ENCODE peak calls at places on chromosomes 16 and 17, in eight cellular contexts. One of them, this sample, is unnamed.

GRCh38 chr17:2803971-2804370 is 7.7 kb downstream of the RAP1GAP2 start:
- DNase-seq in NCI-H1105 treated with DMSO at 0.1 percent for 48 hours: no peak
- DNase-seq in stimulated activated naive CD8-positive, alpha-beta T cell treated with anti-CD3 and anti-CD28 coated beads, Interleukin-15, Interleukin-2, amounts not matched to agents 100 U/mL and 50 U/mL, for 24 hours: no peak
- DNase-seq in GM18507: no peak
- DNase-seq in aorta: no peak
- DNase-seq in K562: no peak
- DNase-seq in hypothalamus: no peak
- DNase-seq in activated CD4-positive, alpha-beta T cell treated with anti-CD3 and anti-CD28 coated beads, Interleukin-2, amount 10 ng/mL, durations not matched to agents 24 days and 14 days: no peak
- DNase-seq in this sample: no peak

GRCh38 chr17:29622337-29623282 is at the start of gene CORO6:
- DNase-seq in activated CD4-positive, alpha-beta T cell treated with anti-CD3 and anti-CD28 coated beads, Interleukin-2, amount 10 ng/mL, durations not matched to agents 24 days and 14 days: peak; percentile 90
- DNase-seq in aorta: no peak
- DNase-seq in stimulated activated naive CD8-positive, alpha-beta T cell treated with anti-CD3 and anti-CD28 coated beads, Interleukin-15, Interleukin-2, amounts not matched to agents 100 U/mL and 50 U/mL, for 24 hours: peak; percentile 83
- DNase-seq in hypothalamus: peak; percentile 36
- DNase-seq in NCI-H1105 treated with DMSO at 0.1 percent for 48 hours: peak; percentile 20
- DNase-seq in GM18507: no peak
- DNase-seq in K562: peak; percentile 93
- DNase-seq in this sample: peak; percentile 72

GRCh38 chr17:56284501-56284900 is 131.2 kb downstream of the ANKFN1 start:
- DNase-seq in stimulated activated naive CD8-positive, alpha-beta T cell treated with anti-CD3 and anti-CD28 coated beads, Interleukin-15, Interleukin-2, amounts not matched to agents 100 U/mL and 50 U/mL, for 24 hours: no peak
- DNase-seq in NCI-H1105 treated with DMSO at 0.1 percent for 48 hours: no peak
- DNase-seq in aorta: no peak
- DNase-seq in K562: no peak
- DNase-seq in hypothalamus: no peak
- DNase-seq in GM18507: no peak
- DNase-seq in activated CD4-positive, alpha-beta T cell treated with anti-CD3 and anti-CD28 coated beads, Interleukin-2, amount 10 ng/mL, durations not matched to agents 24 days and 14 days: no peak
- DNase-seq in this sample: no peak

GRCh38 chr17:40564883-40565744 is at the start of gene CCR7:
- DNase-seq in activated CD4-positive, alpha-beta T cell treated with anti-CD3 and anti-CD28 coated beads, Interleukin-2, amount 10 ng/mL, durations not matched to agents 24 days and 14 days: peak; percentile 93
- DNase-seq in K562: peak; percentile 51
- DNase-seq in hypothalamus: no peak
- DNase-seq in NCI-H1105 treated with DMSO at 0.1 percent for 48 hours: no peak
- DNase-seq in stimulated activated naive CD8-positive, alpha-beta T cell treated with anti-CD3 and anti-CD28 coated beads, Interleukin-15, Interleukin-2, amounts not matched to agents 100 U/mL and 50 U/mL, for 24 hours: peak; percentile 89
- DNase-seq in aorta: no peak
- DNase-seq in GM18507: no peak
- DNase-seq in this sample: no peak

GRCh38 chr17:17084941-17085340 is 42.7 kb downstream of the MPRIP start:
- DNase-seq in aorta: no peak
- DNase-seq in hypothalamus: no peak
- DNase-seq in NCI-H1105 treated with DMSO at 0.1 percent for 48 hours: no peak
- DNase-seq in K562: no peak
- DNase-seq in activated CD4-positive, alpha-beta T cell treated with anti-CD3 and anti-CD28 coated beads, Interleukin-2, amount 10 ng/mL, durations not matched to agents 24 days and 14 days: no peak
- DNase-seq in stimulated activated naive CD8-positive, alpha-beta T cell treated with anti-CD3 and anti-CD28 coated beads, Interleukin-15, Interleukin-2, amounts not matched to agents 100 U/mL and 50 U/mL, for 24 hours: no peak
- DNase-seq in GM18507: no peak
- DNase-seq in this sample: no peak

GRCh38 chr17:57422574-57423164 is 166.3 kb downstream of the MSI2 start:
- DNase-seq in stimulated activated naive CD8-positive, alpha-beta T cell treated with anti-CD3 and anti-CD28 coated beads, Interleukin-15, Interleukin-2, amounts not matched to agents 100 U/mL and 50 U/mL, for 24 hours: peak; percentile 33
- DNase-seq in activated CD4-positive, alpha-beta T cell treated with anti-CD3 and anti-CD28 coated beads, Interleukin-2, amount 10 ng/mL, durations not matched to agents 24 days and 14 days: no peak
- DNase-seq in NCI-H1105 treated with DMSO at 0.1 percent for 48 hours: no peak
- DNase-seq in hypothalamus: no peak
- DNase-seq in GM18507: no peak
- DNase-seq in aorta: peak; percentile 59
- DNase-seq in K562: no peak
- DNase-seq in this sample: no peak

GRCh38 chr17:55842405-55843158 is 91.7 kb downstream of the PCTP start:
- DNase-seq in K562: no peak
- DNase-seq in NCI-H1105 treated with DMSO at 0.1 percent for 48 hours: no peak
- DNase-seq in aorta: no peak
- DNase-seq in GM18507: no peak
- DNase-seq in stimulated activated naive CD8-positive, alpha-beta T cell treated with anti-CD3 and anti-CD28 coated beads, Interleukin-15, Interleukin-2, amounts not matched to agents 100 U/mL and 50 U/mL, for 24 hours: no peak
- DNase-seq in hypothalamus: no peak
- DNase-seq in activated CD4-positive, alpha-beta T cell treated with anti-CD3 and anti-CD28 coated beads, Interleukin-2, amount 10 ng/mL, durations not matched to agents 24 days and 14 days: no peak
- DNase-seq in this sample: no peak

GRCh38 chr17:44733753-44734152 is 25.0 kb upstream of the ADAM11 start:
- DNase-seq in GM18507: no peak
- DNase-seq in hypothalamus: no peak
- DNase-seq in NCI-H1105 treated with DMSO at 0.1 percent for 48 hours: no peak
- DNase-seq in activated CD4-positive, alpha-beta T cell treated with anti-CD3 and anti-CD28 coated beads, Interleukin-2, amount 10 ng/mL, durations not matched to agents 24 days and 14 days: no peak
- DNase-seq in aorta: no peak
- DNase-seq in stimulated activated naive CD8-positive, alpha-beta T cell treated with anti-CD3 and anti-CD28 coated beads, Interleukin-15, Interleukin-2, amounts not matched to agents 100 U/mL and 50 U/mL, for 24 hours: no peak
- DNase-seq in K562: no peak
- DNase-seq in this sample: no peak

GRCh38 chr17:13736915-13737314 is 135.2 kb upstream of the HS3ST3A1 start:
- DNase-seq in activated CD4-positive, alpha-beta T cell treated with anti-CD3 and anti-CD28 coated beads, Interleukin-2, amount 10 ng/mL, durations not matched to agents 24 days and 14 days: no peak
- DNase-seq in stimulated activated naive CD8-positive, alpha-beta T cell treated with anti-CD3 and anti-CD28 coated beads, Interleukin-15, Interleukin-2, amounts not matched to agents 100 U/mL and 50 U/mL, for 24 hours: no peak
- DNase-seq in K562: no peak
- DNase-seq in NCI-H1105 treated with DMSO at 0.1 percent for 48 hours: no peak
- DNase-seq in GM18507: no peak
- DNase-seq in aorta: no peak
- DNase-seq in hypothalamus: no peak
- DNase-seq in this sample: no peak

GRCh38 chr17:79859676-79860615 is 20.7 kb upstream of the CBX4 start:
- DNase-seq in K562: no peak
- DNase-seq in NCI-H1105 treated with DMSO at 0.1 percent for 48 hours: no peak
- DNase-seq in GM18507: no peak
- DNase-seq in aorta: peak; percentile 38
- DNase-seq in stimulated activated naive CD8-positive, alpha-beta T cell treated with anti-CD3 and anti-CD28 coated beads, Interleukin-15, Interleukin-2, amounts not matched to agents 100 U/mL and 50 U/mL, for 24 hours: no peak
- DNase-seq in hypothalamus: no peak
- DNase-seq in activated CD4-positive, alpha-beta T cell treated with anti-CD3 and anti-CD28 coated beads, Interleukin-2, amount 10 ng/mL, durations not matched to agents 24 days and 14 days: no peak
- DNase-seq in this sample: no peak

GRCh38 chr16:89922477-89922883 is 662 bp upstream of the TUBB3 start:
- DNase-seq in K562: peak; percentile 53
- DNase-seq in NCI-H1105 treated with DMSO at 0.1 percent for 48 hours: no peak
- DNase-seq in GM18507: no peak
- DNase-seq in stimulated activated naive CD8-positive, alpha-beta T cell treated with anti-CD3 and anti-CD28 coated beads, Interleukin-15, Interleukin-2, amounts not matched to agents 100 U/mL and 50 U/mL, for 24 hours: peak; percentile 67
- DNase-seq in hypothalamus: peak; percentile 38
- DNase-seq in activated CD4-positive, alpha-beta T cell treated with anti-CD3 and anti-CD28 coated beads, Interleukin-2, amount 10 ng/mL, durations not matched to agents 24 days and 14 days: peak; percentile 74
- DNase-seq in aorta: peak; percentile 95
- DNase-seq in this sample: no peak

GRCh38 chr16:73365010-73365409 is 317.1 kb upstream of the ZFHX3 start:
- DNase-seq in GM18507: no peak
- DNase-seq in activated CD4-positive, alpha-beta T cell treated with anti-CD3 and anti-CD28 coated beads, Interleukin-2, amount 10 ng/mL, durations not matched to agents 24 days and 14 days: no peak
- DNase-seq in K562: no peak
- DNase-seq in aorta: no peak
- DNase-seq in stimulated activated naive CD8-positive, alpha-beta T cell treated with anti-CD3 and anti-CD28 coated beads, Interleukin-15, Interleukin-2, amounts not matched to agents 100 U/mL and 50 U/mL, for 24 hours: no peak
- DNase-seq in hypothalamus: no peak
- DNase-seq in NCI-H1105 treated with DMSO at 0.1 percent for 48 hours: peak; percentile 73
- DNase-seq in this sample: no peak

GRCh38 chr16:87457051-87457611 is 35.7 kb downstream of the ZCCHC14 start:
- DNase-seq in NCI-H1105 treated with DMSO at 0.1 percent for 48 hours: no peak
- DNase-seq in activated CD4-positive, alpha-beta T cell treated with anti-CD3 and anti-CD28 coated beads, Interleukin-2, amount 10 ng/mL, durations not matched to agents 24 days and 14 days: no peak
- DNase-seq in stimulated activated naive CD8-positive, alpha-beta T cell treated with anti-CD3 and anti-CD28 coated beads, Interleukin-15, Interleukin-2, amounts not matched to agents 100 U/mL and 50 U/mL, for 24 hours: no peak
- DNase-seq in hypothalamus: no peak
- DNase-seq in aorta: no peak
- DNase-seq in GM18507: no peak
- DNase-seq in K562: no peak
- DNase-seq in this sample: no peak

GRCh38 chr16:73068546-73069401 is 20.8 kb upstream of the ZFHX3 start:
- DNase-seq in GM18507: no peak
- DNase-seq in hypothalamus: no peak
- DNase-seq in NCI-H1105 treated with DMSO at 0.1 percent for 48 hours: no peak
- DNase-seq in aorta: peak; percentile 95
- DNase-seq in activated CD4-positive, alpha-beta T cell treated with anti-CD3 and anti-CD28 coated beads, Interleukin-2, amount 10 ng/mL, durations not matched to agents 24 days and 14 days: no peak
- DNase-seq in stimulated activated naive CD8-positive, alpha-beta T cell treated with anti-CD3 and anti-CD28 coated beads, Interleukin-15, Interleukin-2, amounts not matched to agents 100 U/mL and 50 U/mL, for 24 hours: no peak
- DNase-seq in K562: no peak
- DNase-seq in this sample: peak; percentile 30

GRCh38 chr16:69199382-69199781 is 12.4 kb downstream of the SNTB2 start:
- DNase-seq in K562: no peak
- DNase-seq in stimulated activated naive CD8-positive, alpha-beta T cell treated with anti-CD3 and anti-CD28 coated beads, Interleukin-15, Interleukin-2, amounts not matched to agents 100 U/mL and 50 U/mL, for 24 hours: no peak
- DNase-seq in activated CD4-positive, alpha-beta T cell treated with anti-CD3 and anti-CD28 coated beads, Interleukin-2, amount 10 ng/mL, durations not matched to agents 24 days and 14 days: no peak
- DNase-seq in GM18507: no peak
- DNase-seq in NCI-H1105 treated with DMSO at 0.1 percent for 48 hours: no peak
- DNase-seq in hypothalamus: no peak
- DNase-seq in aorta: no peak
- DNase-seq in this sample: no peak

GRCh38 chr16:15482068-15482747 is 47.8 kb downstream of the BMERB1 start:
- DNase-seq in NCI-H1105 treated with DMSO at 0.1 percent for 48 hours: no peak
- DNase-seq in K562: peak; percentile 47
- DNase-seq in aorta: peak; percentile 58
- DNase-seq in stimulated activated naive CD8-positive, alpha-beta T cell treated with anti-CD3 and anti-CD28 coated beads, Interleukin-15, Interleukin-2, amounts not matched to agents 100 U/mL and 50 U/mL, for 24 hours: peak; percentile 67
- DNase-seq in hypothalamus: no peak
- DNase-seq in GM18507: no peak
- DNase-seq in activated CD4-positive, alpha-beta T cell treated with anti-CD3 and anti-CD28 coated beads, Interleukin-2, amount 10 ng/mL, durations not matched to agents 24 days and 14 days: peak; percentile 72
- DNase-seq in this sample: no peak

GRCh38 chr17:16304832-16305231 is 48.4 kb downstream of the CENPV start:
- DNase-seq in aorta: no peak
- DNase-seq in hypothalamus: no peak
- DNase-seq in stimulated activated naive CD8-positive, alpha-beta T cell treated with anti-CD3 and anti-CD28 coated beads, Interleukin-15, Interleukin-2, amounts not matched to agents 100 U/mL and 50 U/mL, for 24 hours: no peak
- DNase-seq in GM18507: no peak
- DNase-seq in K562: no peak
- DNase-seq in NCI-H1105 treated with DMSO at 0.1 percent for 48 hours: peak; percentile 33
- DNase-seq in activated CD4-positive, alpha-beta T cell treated with anti-CD3 and anti-CD28 coated beads, Interleukin-2, amount 10 ng/mL, durations not matched to agents 24 days and 14 days: peak; percentile 59
- DNase-seq in this sample: no peak

GRCh38 chr16:29147710-29148425 is 163.0 kb downstream of the LAT start:
- DNase-seq in NCI-H1105 treated with DMSO at 0.1 percent for 48 hours: no peak
- DNase-seq in stimulated activated naive CD8-positive, alpha-beta T cell treated with anti-CD3 and anti-CD28 coated beads, Interleukin-15, Interleukin-2, amounts not matched to agents 100 U/mL and 50 U/mL, for 24 hours: peak; percentile 24
- DNase-seq in aorta: peak; percentile 24
- DNase-seq in K562: no peak
- DNase-seq in hypothalamus: no peak
- DNase-seq in GM18507: no peak
- DNase-seq in activated CD4-positive, alpha-beta T cell treated with anti-CD3 and anti-CD28 coated beads, Interleukin-2, amount 10 ng/mL, durations not matched to agents 24 days and 14 days: no peak
- DNase-seq in this sample: no peak

GRCh38 chr17:15262291-15263205 is 2.6 kb downstream of the PMP22 start:
- DNase-seq in K562: peak; percentile 79
- DNase-seq in NCI-H1105 treated with DMSO at 0.1 percent for 48 hours: peak; percentile 57
- DNase-seq in hypothalamus: peak; percentile 73
- DNase-seq in stimulated activated naive CD8-positive, alpha-beta T cell treated with anti-CD3 and anti-CD28 coated beads, Interleukin-15, Interleukin-2, amounts not matched to agents 100 U/mL and 50 U/mL, for 24 hours: peak; percentile 22
- DNase-seq in GM18507: no peak
- DNase-seq in activated CD4-positive, alpha-beta T cell treated with anti-CD3 and anti-CD28 coated beads, Interleukin-2, amount 10 ng/mL, durations not matched to agents 24 days and 14 days: no peak
- DNase-seq in aorta: peak; percentile 96
- DNase-seq in this sample: peak; percentile 87